ENCODE peak calls at places on chromosome 22, in four cellular contexts. One of them, this sample, is unnamed. For H3K27me3, the result is how much of the 10 kb centered on the place peaks cover.

GRCh38 chr22:39900306-39901227 is at the start of gene GRAP2:
- DNase-seq in fibroblast of lung: no peak
- DNase-seq in psoas muscle: no peak
- DNase-seq in right lobe of liver: no peak
- DNase-seq in this sample: no peak

GRCh38 chr22:19181786-19182471 is 3.4 kb upstream of the SLC25A1 start:
- DNase-seq in fibroblast of lung: no peak
- DNase-seq in psoas muscle: no peak
- DNase-seq in right lobe of liver: no peak
- DNase-seq in this sample: no peak

GRCh38 chr22:19555651-19556050 is 31.4 kb upstream of the CLDN5 start:
- DNase-seq in fibroblast of lung: no peak
- DNase-seq in psoas muscle: no peak
- DNase-seq in right lobe of liver: no peak
- DNase-seq in this sample: no peak

GRCh38 chr22:19610518-19611253 is 86.5 kb upstream of the CLDN5 start:
- DNase-seq in fibroblast of lung: no peak
- DNase-seq in psoas muscle: no peak
- DNase-seq in right lobe of liver: no peak
- DNase-seq in this sample: no peak

GRCh38 chr22:41681616-41682015 is 7.1 kb downstream of the SNU13 start:
- DNase-seq in fibroblast of lung: no peak
- DNase-seq in psoas muscle: no peak
- DNase-seq in right lobe of liver: no peak
- DNase-seq in this sample: no peak

GRCh38 chr22:39241632-39242388 is 3.0 kb downstream of the PDGFB start:
- DNase-seq in fibroblast of lung: no peak
- DNase-seq in psoas muscle: no peak
- DNase-seq in right lobe of liver: no peak
- DNase-seq in this sample: no peak

GRCh38 chr22:41822289-41823057 is 10.4 kb upstream of the SREBF2 start:
- DNase-seq in fibroblast of lung: peak
- DNase-seq in psoas muscle: no peak
- DNase-seq in right lobe of liver: no peak
- DNase-seq in this sample: no peak

GRCh38 chr22:43996170-43996980 is 27.7 kb upstream of the PARVB start:
- DNase-seq in fibroblast of lung: no peak
- DNase-seq in psoas muscle: peak
- DNase-seq in right lobe of liver: no peak
- DNase-seq in this sample: no peak

GRCh38 chr22:25148149-25148691 is 51.4 kb upstream of the CRYBB3 start:
- DNase-seq in fibroblast of lung: no peak
- DNase-seq in psoas muscle: no peak
- DNase-seq in right lobe of liver: peak
- DNase-seq in this sample: no peak

GRCh38 chr22:48888466-48889208 is 939.0 kb downstream of the BRD1 start:
- DNase-seq in fibroblast of lung: no peak
- DNase-seq in psoas muscle: no peak
- DNase-seq in right lobe of liver: no peak
- DNase-seq in this sample: no peak

GRCh38 chr22:21621891-21622623 is 7.8 kb downstream of the YDJC start:
- DNase-seq in fibroblast of lung: peak
- DNase-seq in psoas muscle: no peak
- DNase-seq in right lobe of liver: no peak
- DNase-seq in this sample: no peak

GRCh38 chr22:28025866-28026575 is 107.0 kb upstream of the PITPNB start:
- DNase-seq in fibroblast of lung: no peak
- DNase-seq in psoas muscle: no peak
- DNase-seq in right lobe of liver: peak
- DNase-seq in this sample: no peak

GRCh38 chr22:23216331-23217170 is 36.2 kb downstream of the BCR start:
- DNase-seq in fibroblast of lung: no peak
- DNase-seq in psoas muscle: no peak
- DNase-seq in right lobe of liver: peak
- DNase-seq in this sample: no peak

GRCh38 chr22:39562839-39563489 is 7.6 kb upstream of the CACNA1I start:
- DNase-seq in fibroblast of lung: no peak
- DNase-seq in psoas muscle: no peak
- DNase-seq in right lobe of liver: no peak
- DNase-seq in this sample: no peak

GRCh38 chr22:36180038-36180880 is 19.7 kb upstream of the APOL3 start:
- DNase-seq in fibroblast of lung: peak
- DNase-seq in psoas muscle: peak
- DNase-seq in right lobe of liver: peak
- DNase-seq in this sample: no peak

GRCh38 chr22:25749420-25750169 is 7.6 kb downstream of the MYO18B start:
- DNase-seq in fibroblast of lung: no peak
- DNase-seq in psoas muscle: no peak
- DNase-seq in right lobe of liver: no peak
- DNase-seq in this sample: no peak

GRCh38 chr22:20111045-20111688 is 4.7 kb upstream of the RANBP1 start:
- DNase-seq in fibroblast of lung: peak
- DNase-seq in psoas muscle: peak
- DNase-seq in right lobe of liver: no peak
- DNase-seq in this sample: no peak

GRCh38 chr22:35154937-35155387 is 89.0 kb downstream of the ISX start:
- DNase-seq in fibroblast of lung: peak
- DNase-seq in psoas muscle: peak
- DNase-seq in right lobe of liver: peak
- DNase-seq in this sample: peak

GRCh38 chr22:37462426-37462825 is 23.8 kb downstream of the MFNG start:
- DNase-seq in fibroblast of lung: no peak
- DNase-seq in psoas muscle: no peak
- DNase-seq in right lobe of liver: no peak
- DNase-seq in this sample: no peak

GRCh38 chr22:37270928-37271650 is 11.2 kb upstream of the CYTH4 start:
- DNase-seq in fibroblast of lung: peak
- DNase-seq in psoas muscle: no peak
- DNase-seq in right lobe of liver: no peak
- DNase-seq in this sample: no peak

GRCh38 chr22:44295406-44295805 is 17.3 kb downstream of the SHISAL1 start:
- DNase-seq in fibroblast of lung: no peak
- DNase-seq in psoas muscle: no peak
- DNase-seq in right lobe of liver: no peak
- DNase-seq in this sample: no peak

GRCh38 chr22:49092751-49093150 is 734.9 kb downstream of the BRD1 start:
- DNase-seq in fibroblast of lung: no peak
- DNase-seq in psoas muscle: no peak
- DNase-seq in right lobe of liver: no peak
- DNase-seq in this sample: no peak

GRCh38 chr22:19880786-19881569 is 26.3 kb upstream of the GNB1L start:
- DNase-seq in fibroblast of lung: peak
- DNase-seq in psoas muscle: peak
- DNase-seq in right lobe of liver: no peak
- DNase-seq in this sample: peak

GRCh38 chr22:38745676-38746460 is 9.9 kb downstream of the SUN2 start:
- DNase-seq in fibroblast of lung: no peak
- DNase-seq in psoas muscle: no peak
- DNase-seq in right lobe of liver: no peak
- DNase-seq in this sample: no peak

GRCh38 chr22:16601437-16602223 is 9.0 kb upstream of the CCT8L2 start:
- DNase-seq in fibroblast of lung: no peak
- DNase-seq in psoas muscle: peak
- DNase-seq in right lobe of liver: no peak
- DNase-seq in this sample: no peak

GRCh38 chr22:37464181-37464580 is 22.0 kb downstream of the MFNG start:
- DNase-seq in fibroblast of lung: peak
- DNase-seq in psoas muscle: no peak
- DNase-seq in right lobe of liver: no peak
- DNase-seq in this sample: no peak

GRCh38 chr22:22073769-22074561 is 91.4 kb upstream of the TOP3B start:
- DNase-seq in fibroblast of lung: no peak
- DNase-seq in psoas muscle: no peak
- DNase-seq in right lobe of liver: no peak
- DNase-seq in this sample: no peak

GRCh38 chr22:36541831-36542391 is 12.9 kb upstream of the EIF3D start:
- DNase-seq in fibroblast of lung: peak
- DNase-seq in psoas muscle: no peak
- DNase-seq in right lobe of liver: no peak
- DNase-seq in this sample: peak

GRCh38 chr22:37027556-37027955 is 8.0 kb downstream of the MPST start:
- DNase-seq in fibroblast of lung: no peak
- DNase-seq in psoas muscle: no peak
- DNase-seq in right lobe of liver: no peak
- DNase-seq in this sample: no peak

GRCh38 chr22:17861909-17862308 is 87.6 kb upstream of the BID start:
- DNase-seq in fibroblast of lung: no peak
- DNase-seq in psoas muscle: no peak
- DNase-seq in right lobe of liver: no peak
- DNase-seq in this sample: no peak

GRCh38 chr22:17858033-17858432 is 83.8 kb upstream of the BID start:
- DNase-seq in fibroblast of lung: no peak
- DNase-seq in psoas muscle: no peak
- DNase-seq in right lobe of liver: no peak
- DNase-seq in this sample: no peak

GRCh38 chr22:17864398-17865182 is 90.3 kb upstream of the BID start:
- DNase-seq in fibroblast of lung: no peak
- DNase-seq in psoas muscle: no peak
- DNase-seq in right lobe of liver: no peak
- DNase-seq in this sample: no peak

GRCh38 chr22:17862646-17863181 is 88.4 kb upstream of the BID start:
- DNase-seq in fibroblast of lung: no peak
- DNase-seq in psoas muscle: no peak
- DNase-seq in right lobe of liver: no peak
- DNase-seq in this sample: no peak

DNA sequence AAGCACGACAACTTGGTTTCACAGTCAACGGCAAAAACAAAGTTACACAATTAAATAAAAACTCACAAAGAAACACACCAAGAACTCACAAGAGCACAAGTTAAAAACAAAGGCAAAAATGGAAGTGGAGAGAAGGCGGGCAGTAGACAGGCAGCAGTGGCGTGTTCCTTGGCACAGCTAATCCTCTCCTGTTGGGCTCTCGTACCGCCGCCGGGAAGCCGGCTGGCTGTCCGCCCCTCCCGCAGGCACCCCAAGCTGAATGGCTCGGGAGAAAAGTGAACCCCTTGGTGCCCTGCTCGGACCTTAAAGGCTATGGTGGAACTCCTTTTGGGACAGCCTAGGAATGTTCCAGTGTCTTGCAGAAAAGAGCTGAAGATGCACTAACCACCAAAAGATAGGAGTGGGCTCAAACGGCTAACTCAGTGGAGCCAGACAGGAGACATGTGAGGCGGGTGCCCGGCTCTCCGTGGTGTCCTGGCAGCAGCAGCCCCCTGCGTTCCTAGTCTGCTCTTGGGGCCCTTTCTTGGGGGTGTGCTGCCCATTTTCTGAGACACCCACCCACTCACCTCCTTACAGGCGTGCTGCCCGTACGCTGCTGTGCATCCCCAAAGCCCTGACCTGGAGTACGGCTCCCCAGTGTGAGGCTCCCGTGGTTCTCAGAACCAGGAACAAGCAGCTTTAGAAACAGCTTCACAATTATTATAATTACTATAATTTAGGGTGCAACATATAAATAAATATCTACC is 86.1 kb upstream of the BID start:
- DNase-seq in fibroblast of lung: no peak
- DNase-seq in psoas muscle: no peak
- DNase-seq in right lobe of liver: no peak
- DNase-seq in this sample: no peak
- H3K4me3 ChIP-seq in fibroblast of lung: no peak
- H3K4me3 ChIP-seq in psoas muscle: no peak
- H3K4me3 ChIP-seq in right lobe of liver: no peak
- H3K4me3 ChIP-seq in this sample: no peak

DNA sequence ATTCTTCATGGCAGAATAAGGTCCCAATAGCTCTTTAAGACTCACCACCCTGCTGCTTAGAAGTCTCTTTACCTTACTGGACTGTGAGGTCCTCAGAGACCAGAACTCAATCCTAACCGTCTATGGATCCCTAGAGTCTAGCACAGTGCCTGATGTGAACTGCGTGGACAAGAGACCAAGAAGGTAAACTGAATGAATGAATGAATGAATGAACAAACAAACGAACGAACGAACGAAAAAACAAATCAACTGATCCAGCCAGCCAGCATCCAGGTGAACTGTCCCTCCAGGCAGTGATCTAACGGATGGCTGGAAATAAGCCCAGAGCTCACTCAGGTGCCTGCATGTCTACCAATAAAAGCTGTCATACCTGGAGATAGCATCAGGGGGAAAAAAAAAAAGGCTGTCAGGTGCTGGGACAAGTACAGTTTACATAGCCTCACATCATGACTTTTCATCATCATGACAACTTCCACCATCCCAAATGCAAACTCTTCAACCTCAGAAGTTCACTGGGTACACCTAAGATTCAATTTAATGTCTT is 59.8 kb downstream of the PACSIN2 start:
- DNase-seq in fibroblast of lung: no peak
- DNase-seq in psoas muscle: no peak
- DNase-seq in right lobe of liver: no peak
- DNase-seq in this sample: no peak
- H3K27ac ChIP-seq in fibroblast of lung: no peak
- H3K27ac ChIP-seq in psoas muscle: no peak
- H3K27ac ChIP-seq in right lobe of liver: no peak
- H3K27ac ChIP-seq in this sample: no peak

DNA sequence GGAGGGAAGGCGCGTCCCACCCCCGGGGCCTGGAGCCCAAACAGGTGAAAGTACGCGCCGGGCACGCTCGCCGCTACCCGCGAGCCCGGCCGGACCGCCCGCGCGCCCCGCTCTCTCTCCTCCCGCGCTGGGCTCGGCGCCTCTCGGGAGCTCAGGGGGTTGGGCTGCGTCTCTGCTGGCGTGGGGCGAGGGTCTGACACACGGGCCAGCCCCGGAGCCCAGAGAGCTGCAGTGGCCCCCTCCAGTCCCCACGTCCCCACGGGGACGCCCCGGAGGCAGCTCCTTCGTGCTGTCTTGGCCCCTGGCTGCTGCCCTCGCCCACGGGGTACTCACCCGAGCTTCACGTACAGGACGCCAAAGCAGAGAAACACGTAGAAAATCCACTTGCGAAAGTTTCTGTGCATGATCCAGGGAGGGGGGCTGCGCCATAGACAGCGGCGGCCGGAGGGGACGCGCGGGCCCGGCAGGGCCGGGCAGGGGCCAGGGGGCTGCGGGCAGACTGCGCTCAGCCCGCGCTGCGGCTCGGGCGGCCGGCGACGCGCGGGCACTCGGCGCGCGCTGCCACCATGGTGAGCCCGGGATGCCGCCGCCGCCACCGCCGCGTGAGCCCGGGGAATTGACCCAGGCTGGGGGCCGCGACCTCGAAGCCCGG is 485 bp downstream of the WNT7B start:
- DNase-seq in fibroblast of lung: no peak
- DNase-seq in psoas muscle: no peak
- DNase-seq in right lobe of liver: no peak
- DNase-seq in this sample: no peak
- H3K27me3 ChIP-seq in fibroblast of lung: half or more
- H3K27me3 ChIP-seq in psoas muscle: under half
- H3K27me3 ChIP-seq in right lobe of liver: under half
- H3K27me3 ChIP-seq in this sample: under half

DNA sequence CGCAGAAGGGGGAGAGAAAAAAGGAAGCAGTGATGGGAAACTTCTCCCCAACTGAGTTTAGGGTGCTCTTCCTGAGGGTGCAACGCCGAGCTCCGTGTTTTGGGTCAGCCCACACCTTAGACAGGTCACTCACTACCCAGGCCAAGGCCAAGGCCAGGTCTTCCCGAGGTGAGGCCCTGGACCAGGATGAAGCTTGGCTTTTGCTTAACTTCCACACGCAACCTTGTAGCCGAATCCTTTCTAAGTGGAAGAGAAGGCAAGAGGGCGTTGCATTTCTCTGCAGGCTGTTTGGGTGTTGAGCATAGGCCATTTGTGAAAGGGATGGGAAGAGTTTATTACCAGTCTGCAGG is 1.4 kb downstream of the KREMEN1 start:
- DNase-seq in fibroblast of lung: no peak
- DNase-seq in psoas muscle: no peak
- DNase-seq in right lobe of liver: no peak
- DNase-seq in this sample: no peak
- H3K4me3 ChIP-seq in fibroblast of lung: peak
- H3K4me3 ChIP-seq in psoas muscle: peak
- H3K4me3 ChIP-seq in right lobe of liver: peak
- H3K4me3 ChIP-seq in this sample: peak

This sample was measured in AG04450.